ENCODE peak calls at places on chromosomes 13 and 19, in six cellular contexts. One of them, this sample, is unnamed.

GRCh38 chr19:19538077-19538764 is at the start of gene CILP2:
- DNase-seq in activated CD4-positive, alpha-beta T cell treated with anti-CD3 and anti-CD28 coated beads, Interleukin-2, amount 50 U/mL, for 1 hour: peak
- DNase-seq in stimulated activated naive CD8-positive, alpha-beta T cell treated with anti-CD3 and anti-CD28 coated beads, Interleukin-15, Interleukin-2, amounts not matched to agents 100 U/mL and 50 U/mL, for 24 hours: peak
- DNase-seq in thoracic aorta: no peak
- DNase-seq in stimulated activated CD8-positive, alpha-beta memory T cell treated with anti-CD3 and anti-CD28 coated beads, Interleukin-7, amount 100 ng/mL, for 1 hour: no peak
- DNase-seq in EL: peak
- DNase-seq in this sample: no peak

GRCh38 chr13:32419862-32420261 is 8.1 kb downstream of the N4BP2L1 start:
- DNase-seq in activated CD4-positive, alpha-beta T cell treated with anti-CD3 and anti-CD28 coated beads, Interleukin-2, amount 50 U/mL, for 1 hour: no peak
- DNase-seq in stimulated activated naive CD8-positive, alpha-beta T cell treated with anti-CD3 and anti-CD28 coated beads, Interleukin-15, Interleukin-2, amounts not matched to agents 100 U/mL and 50 U/mL, for 24 hours: no peak
- DNase-seq in thoracic aorta: no peak
- DNase-seq in stimulated activated CD8-positive, alpha-beta memory T cell treated with anti-CD3 and anti-CD28 coated beads, Interleukin-7, amount 100 ng/mL, for 1 hour: no peak
- DNase-seq in EL: no peak
- DNase-seq in this sample: no peak

GRCh38 chr13:81302125-81302524 is 961.2 kb upstream of the SPRY2 start:
- DNase-seq in activated CD4-positive, alpha-beta T cell treated with anti-CD3 and anti-CD28 coated beads, Interleukin-2, amount 50 U/mL, for 1 hour: no peak
- DNase-seq in stimulated activated naive CD8-positive, alpha-beta T cell treated with anti-CD3 and anti-CD28 coated beads, Interleukin-15, Interleukin-2, amounts not matched to agents 100 U/mL and 50 U/mL, for 24 hours: no peak
- DNase-seq in thoracic aorta: no peak
- DNase-seq in stimulated activated CD8-positive, alpha-beta memory T cell treated with anti-CD3 and anti-CD28 coated beads, Interleukin-7, amount 100 ng/mL, for 1 hour: no peak
- DNase-seq in EL: no peak
- DNase-seq in this sample: no peak

GRCh38 chr19:3441089-3441985 is 39.0 kb downstream of the SMIM24 start:
- DNase-seq in activated CD4-positive, alpha-beta T cell treated with anti-CD3 and anti-CD28 coated beads, Interleukin-2, amount 50 U/mL, for 1 hour: no peak
- DNase-seq in stimulated activated naive CD8-positive, alpha-beta T cell treated with anti-CD3 and anti-CD28 coated beads, Interleukin-15, Interleukin-2, amounts not matched to agents 100 U/mL and 50 U/mL, for 24 hours: no peak
- DNase-seq in thoracic aorta: no peak
- DNase-seq in stimulated activated CD8-positive, alpha-beta memory T cell treated with anti-CD3 and anti-CD28 coated beads, Interleukin-7, amount 100 ng/mL, for 1 hour: no peak
- DNase-seq in EL: no peak
- DNase-seq in this sample: no peak

GRCh38 chr13:79880820-79881219 is 399.9 kb downstream of the NDFIP2 start:
- DNase-seq in activated CD4-positive, alpha-beta T cell treated with anti-CD3 and anti-CD28 coated beads, Interleukin-2, amount 50 U/mL, for 1 hour: no peak
- DNase-seq in stimulated activated naive CD8-positive, alpha-beta T cell treated with anti-CD3 and anti-CD28 coated beads, Interleukin-15, Interleukin-2, amounts not matched to agents 100 U/mL and 50 U/mL, for 24 hours: no peak
- DNase-seq in thoracic aorta: no peak
- DNase-seq in stimulated activated CD8-positive, alpha-beta memory T cell treated with anti-CD3 and anti-CD28 coated beads, Interleukin-7, amount 100 ng/mL, for 1 hour: no peak
- DNase-seq in EL: no peak
- DNase-seq in this sample: no peak

GRCh38 chr13:44223785-44224432 is 149.7 kb upstream of the SERP2 start:
- DNase-seq in activated CD4-positive, alpha-beta T cell treated with anti-CD3 and anti-CD28 coated beads, Interleukin-2, amount 50 U/mL, for 1 hour: no peak
- DNase-seq in stimulated activated naive CD8-positive, alpha-beta T cell treated with anti-CD3 and anti-CD28 coated beads, Interleukin-15, Interleukin-2, amounts not matched to agents 100 U/mL and 50 U/mL, for 24 hours: no peak
- DNase-seq in thoracic aorta: no peak
- DNase-seq in stimulated activated CD8-positive, alpha-beta memory T cell treated with anti-CD3 and anti-CD28 coated beads, Interleukin-7, amount 100 ng/mL, for 1 hour: no peak
- DNase-seq in EL: no peak
- DNase-seq in this sample: no peak

GRCh38 chr19:9151367-9151766 is 11.2 kb downstream of the ZNF317 start:
- DNase-seq in activated CD4-positive, alpha-beta T cell treated with anti-CD3 and anti-CD28 coated beads, Interleukin-2, amount 50 U/mL, for 1 hour: no peak
- DNase-seq in stimulated activated naive CD8-positive, alpha-beta T cell treated with anti-CD3 and anti-CD28 coated beads, Interleukin-15, Interleukin-2, amounts not matched to agents 100 U/mL and 50 U/mL, for 24 hours: no peak
- DNase-seq in thoracic aorta: no peak
- DNase-seq in stimulated activated CD8-positive, alpha-beta memory T cell treated with anti-CD3 and anti-CD28 coated beads, Interleukin-7, amount 100 ng/mL, for 1 hour: no peak
- DNase-seq in EL: no peak
- DNase-seq in this sample: no peak

GRCh38 chr19:47106819-47107200 is 6.8 kb downstream of the ZC3H4 start:
- DNase-seq in activated CD4-positive, alpha-beta T cell treated with anti-CD3 and anti-CD28 coated beads, Interleukin-2, amount 50 U/mL, for 1 hour: no peak
- DNase-seq in stimulated activated naive CD8-positive, alpha-beta T cell treated with anti-CD3 and anti-CD28 coated beads, Interleukin-15, Interleukin-2, amounts not matched to agents 100 U/mL and 50 U/mL, for 24 hours: no peak
- DNase-seq in thoracic aorta: no peak
- DNase-seq in stimulated activated CD8-positive, alpha-beta memory T cell treated with anti-CD3 and anti-CD28 coated beads, Interleukin-7, amount 100 ng/mL, for 1 hour: no peak
- DNase-seq in EL: no peak
- DNase-seq in this sample: no peak

GRCh38 chr13:100872761-100873160 is 198.2 kb upstream of the TMTC4 start:
- DNase-seq in activated CD4-positive, alpha-beta T cell treated with anti-CD3 and anti-CD28 coated beads, Interleukin-2, amount 50 U/mL, for 1 hour: no peak
- DNase-seq in stimulated activated naive CD8-positive, alpha-beta T cell treated with anti-CD3 and anti-CD28 coated beads, Interleukin-15, Interleukin-2, amounts not matched to agents 100 U/mL and 50 U/mL, for 24 hours: no peak
- DNase-seq in thoracic aorta: no peak
- DNase-seq in stimulated activated CD8-positive, alpha-beta memory T cell treated with anti-CD3 and anti-CD28 coated beads, Interleukin-7, amount 100 ng/mL, for 1 hour: no peak
- DNase-seq in EL: no peak
- DNase-seq in this sample: no peak

GRCh38 chr13:59962343-59962742 is 201.4 kb downstream of the DIAPH3 start:
- DNase-seq in activated CD4-positive, alpha-beta T cell treated with anti-CD3 and anti-CD28 coated beads, Interleukin-2, amount 50 U/mL, for 1 hour: no peak
- DNase-seq in stimulated activated naive CD8-positive, alpha-beta T cell treated with anti-CD3 and anti-CD28 coated beads, Interleukin-15, Interleukin-2, amounts not matched to agents 100 U/mL and 50 U/mL, for 24 hours: no peak
- DNase-seq in thoracic aorta: no peak
- DNase-seq in stimulated activated CD8-positive, alpha-beta memory T cell treated with anti-CD3 and anti-CD28 coated beads, Interleukin-7, amount 100 ng/mL, for 1 hour: no peak
- DNase-seq in EL: no peak
- DNase-seq in this sample: no peak

GRCh38 chr13:100044936-100045335 is 44.0 kb upstream of the PCCA start:
- DNase-seq in activated CD4-positive, alpha-beta T cell treated with anti-CD3 and anti-CD28 coated beads, Interleukin-2, amount 50 U/mL, for 1 hour: no peak
- DNase-seq in stimulated activated naive CD8-positive, alpha-beta T cell treated with anti-CD3 and anti-CD28 coated beads, Interleukin-15, Interleukin-2, amounts not matched to agents 100 U/mL and 50 U/mL, for 24 hours: no peak
- DNase-seq in thoracic aorta: no peak
- DNase-seq in stimulated activated CD8-positive, alpha-beta memory T cell treated with anti-CD3 and anti-CD28 coated beads, Interleukin-7, amount 100 ng/mL, for 1 hour: no peak
- DNase-seq in EL: no peak
- DNase-seq in this sample: no peak

GRCh38 chr13:47215741-47216140 is 318.9 kb upstream of the HTR2A start:
- DNase-seq in activated CD4-positive, alpha-beta T cell treated with anti-CD3 and anti-CD28 coated beads, Interleukin-2, amount 50 U/mL, for 1 hour: no peak
- DNase-seq in stimulated activated naive CD8-positive, alpha-beta T cell treated with anti-CD3 and anti-CD28 coated beads, Interleukin-15, Interleukin-2, amounts not matched to agents 100 U/mL and 50 U/mL, for 24 hours: no peak
- DNase-seq in thoracic aorta: no peak
- DNase-seq in stimulated activated CD8-positive, alpha-beta memory T cell treated with anti-CD3 and anti-CD28 coated beads, Interleukin-7, amount 100 ng/mL, for 1 hour: no peak
- DNase-seq in EL: peak
- DNase-seq in this sample: no peak

This sample was measured in activated T-helper 2 cell treated with anti-CD3 and anti-CD28 coated beads, Interferon-gamma antibody, Interleukin-2, Interleukin-4, amounts not matched to agents 10 μg/mL and 5 μg/mL and 100 μg/mL, durations not matched to agents 14 hours and 24 hours and 36 hours.